ENCODE peak calls at places on chromosome 11, in five cellular contexts. M is A549, L is HepG2, Y is K562, K is H1. I is an unnamed sample.

GRCh38 chr11:124934862-124935547 is 842 bp downstream of the HEPACAM start:
- DNase-seq in M (no peak), L (peak; percentile 78), Y (no peak), K (no peak), I (peak; percentile 96)

GRCh38 chr11:127789887-127790286 is 789.3 kb upstream of the KIRREL3 start:
- DNase-seq in M (no peak), L (no peak), Y (no peak), K (no peak), I (peak; percentile 1)

GRCh38 chr11:105824494-105825013 is 197.5 kb downstream of the MSANTD4 start:
- DNase-seq in M (no peak), L (no peak), Y (no peak), K (no peak), I (no peak)

GRCh38 chr11:117748771-117749540 is 48.1 kb downstream of the DSCAML1 start:
- DNase-seq in M (no peak), L (peak; percentile 89), Y (no peak), K (no peak), I (no peak)

GRCh38 chr11:112448806-112449205 is 188.1 kb upstream of the PLET1 start:
- DNase-seq in M (no peak), L (no peak), Y (no peak), K (no peak), I (no peak)

GRCh38 chr11:62850911-62851806 is 11.8 kb upstream of the WDR74 start:
- DNase-seq in M (no peak), L (peak; percentile 43), Y (peak; percentile 70), K (no peak), I (no peak)

GRCh38 chr11:66277475-66278391 is at the start of gene CNIH2:
- DNase-seq in M (peak; percentile 56), L (no peak), Y (peak; percentile 47), K (no peak), I (no peak)

GRCh38 chr11:57321388-57321995 is 3.3 kb downstream of the TNKS1BP1 start:
- DNase-seq in M (peak; percentile 53), L (no peak), Y (no peak), K (no peak), I (no peak)

GRCh38 chr11:122963981-122964380 is 17.7 kb downstream of the BSX start:
- DNase-seq in M (no peak), L (no peak), Y (no peak), K (no peak), I (no peak)
- TF ChIP-seq MAFK in M (no peak), L (no peak), Y (no peak), K (no peak), I (no peak)

DNA sequence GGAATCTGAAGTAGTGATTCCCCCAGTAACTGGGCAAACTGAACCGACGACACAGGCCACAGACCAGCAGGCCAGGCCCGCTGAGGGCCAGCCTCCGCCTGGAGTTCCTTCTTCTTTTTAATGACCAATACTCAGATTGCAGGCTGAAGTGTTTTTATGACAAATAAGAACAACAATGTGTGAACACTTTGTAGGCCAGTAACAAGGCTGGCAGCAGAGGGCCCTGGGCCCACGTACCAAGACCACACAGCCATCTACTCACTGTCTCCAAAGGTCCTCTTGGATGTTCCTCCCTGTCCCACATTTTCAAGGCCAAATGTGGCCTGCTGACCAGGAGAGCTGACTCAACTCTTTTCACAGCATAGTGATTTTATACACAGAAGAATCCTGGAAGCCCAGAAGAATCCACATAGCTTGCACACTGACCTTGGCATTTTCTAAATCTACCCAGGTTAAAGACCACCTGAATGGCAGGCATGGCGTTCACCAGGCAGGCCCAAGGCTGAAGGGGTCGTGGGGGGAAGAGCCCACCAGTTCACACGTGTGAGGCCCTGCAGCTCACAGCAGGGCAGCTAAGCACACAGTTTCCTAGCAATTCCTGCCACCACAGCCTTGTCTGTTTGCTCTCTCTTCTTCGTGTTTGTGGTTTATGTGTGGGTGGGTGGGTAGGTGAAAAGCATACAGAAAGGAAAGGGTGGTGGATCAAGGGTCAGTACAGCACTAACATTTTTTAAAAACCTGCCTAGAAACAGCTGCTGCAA is 13.3 kb downstream of the SMCO4 start:
- DNase-seq in M (no peak), L (peak; percentile 74), Y (no peak), K (no peak), I (peak; percentile 41)
- TF ChIP-seq MAFK in M (no peak), L (peak; percentile 94), Y (no peak), K (no peak), I (peak; percentile 71)

GRCh38 chr11:120801801-120802689 is 221.9 kb upstream of the TBCEL start:
- DNase-seq in M (peak; percentile 50), L (peak; percentile 28), Y (peak; percentile 60), K (peak; percentile 25), I (peak; percentile 50)
- TF ChIP-seq MAFK in M (no peak), L (no peak), Y (no peak), K (no peak), I (no peak)

DNA sequence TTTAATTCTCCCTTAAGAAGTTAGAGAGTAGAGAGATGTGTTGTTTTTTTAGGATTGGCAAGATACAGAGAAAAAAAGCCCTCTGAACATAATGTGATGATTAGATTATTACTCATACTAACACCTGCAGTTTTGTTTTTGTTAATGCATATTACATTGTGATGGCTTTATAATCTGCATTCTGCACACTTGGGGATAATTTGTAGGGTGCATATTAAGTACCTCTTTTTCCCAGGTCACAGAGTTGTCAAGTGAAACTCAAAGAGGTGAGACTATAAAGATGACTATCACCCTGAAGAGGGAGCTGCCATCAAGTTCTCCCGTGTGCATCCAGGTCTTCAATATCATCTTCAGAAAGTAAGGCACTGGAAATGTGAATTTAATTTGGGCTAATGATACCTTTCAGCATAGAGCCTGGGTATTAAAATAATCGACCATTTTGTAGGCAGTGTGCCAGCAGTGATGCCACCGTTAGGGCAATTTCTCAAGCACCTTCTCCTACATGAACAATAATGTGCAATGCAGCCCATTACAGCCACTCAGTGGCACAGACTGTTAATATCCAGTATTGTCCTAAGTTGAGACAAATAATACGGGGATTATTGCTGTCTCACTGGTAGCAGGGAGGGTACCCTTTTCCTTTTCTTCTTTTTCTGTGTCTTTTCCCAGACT is 16.2 kb downstream of the PIWIL4 start:
- DNase-seq in M (no peak), L (no peak), Y (no peak), K (no peak), I (no peak)
- TF ChIP-seq MAFK in M (no peak), L (no peak), Y (no peak), K (no peak), I (no peak)

GRCh38 chr11:1486054-1486825 is at the start of gene MOB2:
- DNase-seq in M (no peak), L (no peak), Y (no peak), K (no peak), I (peak; percentile 4)
- TF ChIP-seq MAFK in M (no peak), L (no peak), Y (no peak), K (no peak), I (no peak)

GRCh38 chr11:43955381-43956118 is 13.1 kb downstream of the C11orf96 start:
- DNase-seq in M (no peak), L (no peak), Y (no peak), K (no peak), I (peak; percentile 10)
- TF ChIP-seq MAFK in M (no peak), L (no peak), Y (no peak), K (no peak), I (no peak)

I was measured in IMR-90.